ENCODE peak calls at places on chromosome 12, in seven cellular contexts. G is GM04504, Q is cardiac septum, B is NAMALWA, J is SW 1271, X is NCI-H748 treated with DMSO at 0.1 percent for 48 hours, C is RCC 7860. F is an unnamed sample.

GRCh38 chr12:132389526-132390286 is 60.3 kb upstream of the GALNT9 start:
- DNase-seq in J (no peak), B (no peak), X (no peak), C (no peak), Q (no peak), G (no peak), F (no peak)

GRCh38 chr12:129312048-129312447 is 458.8 kb downstream of the GLT1D1 start:
- DNase-seq in J (no peak), B (no peak), X (no peak), Q (no peak), G (no peak), C (no peak), F (no peak)

GRCh38 chr12:92912672-92913071 is 16.4 kb downstream of the EEA1 start:
- DNase-seq in Q (no peak), J (no peak), B (no peak), X (no peak), G (no peak), C (no peak), F (no peak)

GRCh38 chr12:56128669-56129209 is 672 bp downstream of the ESYT1 start:
- DNase-seq in C (no peak), Q (no peak), B (peak), X (no peak), J (peak), G (no peak), F (no peak)

GRCh38 chr12:84157170-84157569 is 755.4 kb downstream of the SLC6A15 start:
- DNase-seq in B (no peak), Q (no peak), G (no peak), J (no peak), X (no peak), C (no peak), F (no peak)

GRCh38 chr12:75656650-75657049 is 145.2 kb upstream of the KRR1 start:
- DNase-seq in C (peak), G (peak), X (no peak), Q (no peak), J (peak), B (no peak), F (no peak)

GRCh38 chr12:22981711-22982110 is 356.7 kb downstream of the ETNK1 start:
- DNase-seq in J (peak), B (no peak), Q (no peak), G (no peak), C (no peak), X (no peak), F (no peak)

GRCh38 chr12:108191938-108192337 is 62.9 kb downstream of the WSCD2 start:
- DNase-seq in C (no peak), Q (no peak), X (no peak), G (no peak), B (no peak), J (no peak), F (no peak)

GRCh38 chr12:61188801-61189595 is 1071.2 kb upstream of the USP15 start:
- DNase-seq in C (no peak), X (no peak), J (no peak), G (no peak), B (no peak), Q (no peak), F (no peak)

GRCh38 chr12:57617942-57618341 is 6.7 kb downstream of the ARHGEF25 start:
- DNase-seq in B (no peak), X (no peak), G (no peak), Q (peak), J (no peak), C (no peak), F (no peak)

GRCh38 chr12:1612196-1612595 is 16.8 kb upstream of the WNT5B start:
- DNase-seq in G (no peak), C (no peak), J (no peak), B (no peak), X (no peak), Q (no peak), F (no peak)

GRCh38 chr12:1591543-1591942 is 2.8 kb downstream of the FBXL14 start:
- DNase-seq in J (no peak), G (no peak), B (no peak), X (no peak), Q (no peak), C (no peak), F (no peak)

GRCh38 chr12:28171356-28172060 is 18.7 kb upstream of the CCDC91 start:
- DNase-seq in X (no peak), B (no peak), Q (no peak), J (no peak), G (no peak), C (no peak), F (no peak)

GRCh38 chr12:4025420-4026358 is 152.5 kb upstream of the PARP11 start:
- DNase-seq in Q (no peak), B (no peak), X (no peak), J (no peak), G (no peak), C (no peak), F (no peak)

GRCh38 chr12:110921262-110921661 is 883 bp upstream of the MYL2 start:
- DNase-seq in Q (no peak), J (no peak), G (no peak), X (no peak), B (no peak), C (peak), F (no peak)

GRCh38 chr12:25959069-25959961 is 833 bp downstream of the RASSF8 start:
- DNase-seq in B (peak), X (peak), G (peak), Q (peak), J (peak), C (peak), F (no peak)

GRCh38 chr12:40390980-40391379 is 166.2 kb downstream of the LRRK2 start:
- DNase-seq in Q (no peak), X (no peak), B (no peak), C (no peak), J (no peak), G (no peak), F (no peak)

GRCh38 chr12:2877959-2878732 is 1.1 kb downstream of the RHNO1 start:
- DNase-seq in J (no peak), X (peak), G (no peak), Q (no peak), C (peak), B (peak), F (peak)

GRCh38 chr12:111355181-111355925 is 13.5 kb downstream of the PHETA1 start:
- DNase-seq in Q (no peak), C (no peak), G (no peak), X (no peak), B (peak), J (no peak), F (peak)

GRCh38 chr12:92365333-92365732 is 219.7 kb upstream of the BTG1 start:
- DNase-seq in Q (no peak), B (peak), G (no peak), C (no peak), X (no peak), J (no peak), F (no peak)

GRCh38 chr12:4991801-4992200 is 51.9 kb upstream of the KCNA5 start:
- DNase-seq in C (no peak), G (no peak), Q (no peak), J (no peak), X (no peak), B (no peak), F (no peak)

GRCh38 chr12:100858658-100859057 is 64.1 kb downstream of the ANO4 start:
- DNase-seq in Q (no peak), C (no peak), X (no peak), B (no peak), G (peak), J (no peak), F (no peak)